ENCODE peak calls at places on chromosomes 13 and 19, in seven cellular contexts. One of them, this sample, is unnamed.

GRCh38 chr19:14361824-14362223 is 19.4 kb upstream of the ADGRE5 start:
- DNase-seq in AG08395: no peak
- DNase-seq in KG1: no peak
- DNase-seq in ACHN: peak
- DNase-seq in mesenchymal stem cell: no peak
- DNase-seq in AG04449: no peak
- DNase-seq in right cardiac atrium: peak
- DNase-seq in this sample: no peak

GRCh38 chr19:14632286-14632685 is 42.4 kb downstream of the ADGRE3 start:
- DNase-seq in AG08395: no peak
- DNase-seq in KG1: no peak
- DNase-seq in ACHN: peak
- DNase-seq in mesenchymal stem cell: peak
- DNase-seq in AG04449: no peak
- DNase-seq in right cardiac atrium: no peak
- DNase-seq in this sample: peak

GRCh38 chr19:1079566-1080111 is 12.7 kb downstream of the ARHGAP45 start:
- DNase-seq in AG08395: no peak
- DNase-seq in KG1: no peak
- DNase-seq in ACHN: no peak
- DNase-seq in mesenchymal stem cell: no peak
- DNase-seq in AG04449: no peak
- DNase-seq in right cardiac atrium: peak
- DNase-seq in this sample: no peak

GRCh38 chr19:36028313-36029041 is 4.2 kb downstream of the CLIP3 start:
- DNase-seq in AG08395: no peak
- DNase-seq in KG1: no peak
- DNase-seq in ACHN: no peak
- DNase-seq in mesenchymal stem cell: no peak
- DNase-seq in AG04449: no peak
- DNase-seq in right cardiac atrium: no peak
- DNase-seq in this sample: no peak

GRCh38 chr13:46896346-46897138 is at the start of gene HTR2A:
- DNase-seq in AG08395: peak
- DNase-seq in KG1: no peak
- DNase-seq in ACHN: peak
- DNase-seq in mesenchymal stem cell: no peak
- DNase-seq in AG04449: no peak
- DNase-seq in right cardiac atrium: peak
- DNase-seq in this sample: no peak

GRCh38 chr13:33218426-33218825 is 67.1 kb downstream of the STARD13 start:
- DNase-seq in AG08395: no peak
- DNase-seq in KG1: no peak
- DNase-seq in ACHN: no peak
- DNase-seq in mesenchymal stem cell: no peak
- DNase-seq in AG04449: no peak
- DNase-seq in right cardiac atrium: no peak
- DNase-seq in this sample: peak

GRCh38 chr13:107866666-107867623 is 348.4 kb downstream of the LIG4 start:
- DNase-seq in AG08395: peak
- DNase-seq in KG1: no peak
- DNase-seq in ACHN: peak
- DNase-seq in mesenchymal stem cell: peak
- DNase-seq in AG04449: no peak
- DNase-seq in right cardiac atrium: peak
- DNase-seq in this sample: no peak

GRCh38 chr19:15265849-15266248 is 33.6 kb upstream of the EPHX3 start:
- DNase-seq in AG08395: peak
- DNase-seq in KG1: no peak
- DNase-seq in ACHN: peak
- DNase-seq in mesenchymal stem cell: no peak
- DNase-seq in AG04449: peak
- DNase-seq in right cardiac atrium: peak
- DNase-seq in this sample: peak

This sample was measured in RWPE1.